ENCODE peak calls at places on chromosomes 7 and 10, in nine cellular contexts. F is PC-3, S is tibial artery, H is bronchial epithelial cell, W is activated T-cell treated with anti-CD3 and anti-CD28 coated beads for 24 hours, B is posterior vena cava, Y is NCI-H1092 treated with DMSO at 0.1 percent for 48 hours, J is suprapubic skin, N is NCI-H1694. M is an unnamed sample.

GRCh38 chr7:48084727-48085432 is 4.2 kb upstream of the UPP1 start:
- DNase-seq in F (peak; percentile 98), J (peak; percentile 85), S (peak; percentile 90), H (peak; percentile 96), B (no peak), W (peak; percentile 74), Y (no peak), N (no peak), M (peak; percentile 99)

GRCh38 chr10:43691503-43691902 is 42.8 kb upstream of the ZNF32 start:
- DNase-seq in F (peak; percentile 26), W (no peak), S (no peak), H (no peak), Y (no peak), N (no peak), B (no peak), J (no peak), M (peak; percentile 33)

GRCh38 chr10:124527996-124528395 is 66.4 kb downstream of the LHPP start:
- DNase-seq in N (no peak), H (no peak), S (no peak), J (no peak), F (no peak), B (no peak), Y (no peak), W (no peak), M (no peak)

GRCh38 chr7:78232806-78233205 is 434.2 kb downstream of the PHTF2 start:
- DNase-seq in J (no peak), B (no peak), W (no peak), S (no peak), F (no peak), H (no peak), Y (no peak), N (no peak), M (no peak)

GRCh38 chr7:18102576-18102975 is 74.9 kb upstream of the PRPS1L1 start:
- DNase-seq in H (no peak), W (no peak), F (no peak), S (no peak), J (no peak), B (no peak), N (no peak), Y (no peak), M (no peak)

GRCh38 chr10:91284486-91285090 is 64.1 kb downstream of the PCGF5 start:
- DNase-seq in B (no peak), S (no peak), N (no peak), H (no peak), J (no peak), F (no peak), Y (no peak), W (no peak), M (no peak)

GRCh38 chr10:78706256-78706655 is 362.5 kb upstream of the ZMIZ1 start:
- DNase-seq in N (no peak), Y (no peak), F (peak; percentile 100), H (peak; percentile 70), B (no peak), W (no peak), J (no peak), S (no peak), M (peak; percentile 65)

GRCh38 chr7:137209151-137209822 is 134.2 kb downstream of the PTN start:
- DNase-seq in N (no peak), Y (no peak), B (no peak), W (no peak), H (peak; percentile 12), J (no peak), S (no peak), F (no peak), M (peak; percentile 60)

GRCh38 chr7:97167176-97167575 is 49.7 kb downstream of the SDHAF3 start:
- DNase-seq in J (no peak), Y (no peak), B (no peak), H (no peak), F (no peak), W (no peak), N (no peak), S (no peak), M (no peak)

GRCh38 chr7:108193593-108194498 is 63.7 kb upstream of the LAMB4 start:
- DNase-seq in J (no peak), N (no peak), S (no peak), H (no peak), B (no peak), W (no peak), Y (peak; percentile 72), F (peak; percentile 39), M (no peak)

GRCh38 chr7:149870274-149870673 is 3.5 kb upstream of the ATP6V0E2 start:
- DNase-seq in F (no peak), B (no peak), S (no peak), J (no peak), N (no peak), Y (no peak), W (no peak), H (no peak), M (no peak)

GRCh38 chr7:53638517-53638916 is 603.1 kb downstream of the POM121L12 start:
- DNase-seq in J (no peak), B (no peak), S (no peak), Y (no peak), F (no peak), N (no peak), H (no peak), W (no peak), M (no peak)

GRCh38 chr7:33722383-33723096 is 182.8 kb upstream of the BMPER start:
- DNase-seq in N (no peak), W (no peak), S (no peak), H (peak; percentile 94), J (no peak), Y (no peak), F (peak; percentile 90), B (no peak), M (peak; percentile 72)

GRCh38 chr10:110446954-110447608 is 50.6 kb upstream of the DUSP5 start:
- DNase-seq in W (no peak), J (no peak), B (peak; percentile 77), H (peak; percentile 96), S (peak; percentile 30), F (peak; percentile 83), Y (no peak), N (no peak), M (peak; percentile 89)

GRCh38 chr10:3924344-3924743 is 139.3 kb upstream of the KLF6 start:
- DNase-seq in Y (no peak), S (no peak), W (no peak), N (no peak), B (no peak), H (peak; percentile 99), F (peak; percentile 68), J (no peak), M (peak; percentile 88)

GRCh38 chr10:29189272-29189671 is 99.6 kb upstream of the LYZL1 start:
- DNase-seq in B (no peak), H (no peak), W (no peak), N (no peak), S (no peak), Y (no peak), J (no peak), F (no peak), M (no peak)

GRCh38 chr10:91759581-91759986 is 38.6 kb upstream of the TNKS2 start:
- DNase-seq in Y (no peak), J (no peak), N (no peak), W (no peak), B (no peak), S (no peak), H (peak; percentile 56), F (peak; percentile 37), M (peak; percentile 52)

GRCh38 chr7:69728299-69728698 is 130.0 kb downstream of the AUTS2 start:
- DNase-seq in N (no peak), S (no peak), F (no peak), H (no peak), J (no peak), B (no peak), W (no peak), Y (no peak), M (no peak)

GRCh38 chr10:11147723-11148122 is 130.1 kb downstream of the CELF2 start:
- DNase-seq in S (no peak), Y (no peak), J (no peak), B (no peak), F (no peak), W (no peak), N (no peak), H (no peak), M (no peak)

GRCh38 chr10:12500406-12501303 is 151.3 kb downstream of the CAMK1D start:
- DNase-seq in W (no peak), H (peak; percentile 34), B (peak; percentile 43), Y (peak; percentile 68), J (peak; percentile 65), N (no peak), F (no peak), S (no peak), M (no peak)

GRCh38 chr10:71532878-71533277 is 136.2 kb downstream of the CDH23 start:
- DNase-seq in F (no peak), W (no peak), J (no peak), H (no peak), N (no peak), B (no peak), S (no peak), Y (no peak), M (no peak)

GRCh38 chr7:47866120-47866519 is 82.1 kb downstream of the PKD1L1 start:
- DNase-seq in Y (no peak), W (no peak), N (no peak), J (no peak), F (no peak), H (no peak), B (no peak), S (no peak), M (peak; percentile 26)

GRCh38 chr7:132771301-132771730 is 195.0 kb upstream of the PLXNA4 start:
- DNase-seq in Y (no peak), H (no peak), J (no peak), B (no peak), W (peak; percentile 10), S (no peak), N (no peak), F (no peak), M (no peak)

GRCh38 chr10:13913890-13914289 is 327.1 kb downstream of the PRPF18 start:
- DNase-seq in N (no peak), B (no peak), W (no peak), F (no peak), Y (no peak), S (peak; percentile 49), J (no peak), H (no peak), M (no peak)

GRCh38 chr7:36736827-36737211 is 12.5 kb upstream of the AOAH start:
- DNase-seq in S (no peak), B (no peak), J (no peak), H (no peak), N (no peak), F (no peak), W (no peak), Y (no peak), M (no peak)

GRCh38 chr7:18400281-18400680 is 95.3 kb upstream of the HDAC9 start:
- DNase-seq in S (no peak), B (no peak), W (no peak), N (no peak), F (no peak), J (no peak), Y (no peak), H (no peak), M (peak; percentile 27)

GRCh38 chr7:44132039-44132438 is 8.7 kb upstream of the POLD2 start:
- DNase-seq in F (no peak), B (no peak), W (no peak), N (no peak), H (no peak), S (no peak), J (no peak), Y (no peak), M (no peak)

GRCh38 chr7:63925262-63925625 is 73.4 kb upstream of the ZNF722 start:
- DNase-seq in H (no peak), W (no peak), B (no peak), S (no peak), J (no peak), F (no peak), N (no peak), Y (no peak), M (no peak)

GRCh38 chr7:141550694-141551079 is 523 bp upstream of the AGK start:
- DNase-seq in Y (no peak), S (no peak), H (peak; percentile 4), N (no peak), B (no peak), W (no peak), J (no peak), F (no peak), M (no peak)

GRCh38 chr10:13924020-13924725 is 337.4 kb downstream of the PRPF18 start:
- DNase-seq in H (peak; percentile 88), B (no peak), F (peak; percentile 68), J (no peak), N (no peak), Y (no peak), S (peak; percentile 35), W (no peak), M (peak; percentile 97)

GRCh38 chr7:4641667-4642467 is 40.2 kb upstream of the FOXK1 start:
- DNase-seq in H (peak; percentile 77), B (peak; percentile 99), F (peak; percentile 95), S (peak; percentile 91), N (peak; percentile 81), Y (peak; percentile 93), W (peak; percentile 93), J (peak; percentile 96), M (peak; percentile 86)